ENCODE peak calls at places on chromosomes 11 and 22, in five cellular contexts. I is right atrium auricular region; F is HCT116; L is mammary epithelial cell; P is naive thymus-derived CD4-positive, alpha-beta T cell. B is an unnamed sample.
A peak's percentile ranks its signal among the peaks of the same experiment; 100 is the strongest.

GRCh38 chr11:95897731-95898130 is 26.2 kb downstream of the MTMR2 start:
- DNase-seq in I (no peak), F (no peak), L (no peak), P (no peak), B (no peak)

GRCh38 chr11:7909585-7910325 is 21.3 kb downstream of the OR10A6 start:
- DNase-seq in I (no peak), F (no peak), L (no peak), P (no peak), B (no peak)

GRCh38 chr22:28139993-28140392 is 220.9 kb upstream of the PITPNB start:
- DNase-seq in I (no peak), F (no peak), L (peak; percentile 77), P (no peak), B (no peak)

GRCh38 chr11:78140392-78141077 is 1.1 kb upstream of the ALG8 start:
- DNase-seq in I (no peak), F (no peak), L (no peak), P (no peak), B (no peak)

GRCh38 chr11:125943661-125944349 is 2.0 kb upstream of the VSIG10L2 start:
- DNase-seq in I (peak; percentile 18), F (no peak), L (no peak), P (no peak), B (peak; percentile 56)

GRCh38 chr11:105181100-105181499 is 41.5 kb upstream of the CARD18 start:
- DNase-seq in I (no peak), F (no peak), L (peak; percentile 41), P (no peak), B (no peak)

GRCh38 chr11:47177846-47178245 is 1.2 kb upstream of the ARFGAP2 start:
- DNase-seq in I (no peak), F (no peak), L (no peak), P (no peak), B (no peak)

GRCh38 chr22:28710112-28710888 is 30.7 kb upstream of the TTC28 start:
- DNase-seq in I (no peak), F (no peak), L (peak; percentile 59), P (no peak), B (no peak)

GRCh38 chr11:76636826-76637460 is 33.6 kb downstream of the LRRC32 start:
- DNase-seq in I (peak; percentile 52), F (no peak), L (no peak), P (no peak), B (no peak)

GRCh38 chr11:45774786-45775185 is 30.2 kb upstream of the SLC35C1 start:
- DNase-seq in I (no peak), F (no peak), L (no peak), P (no peak), B (no peak)

GRCh38 chr11:94784884-94785283 is 16.7 kb downstream of the AMOTL1 start:
- DNase-seq in I (no peak), F (no peak), L (no peak), P (no peak), B (no peak)

GRCh38 chr11:94776351-94777321 is 8.5 kb downstream of the AMOTL1 start:
- DNase-seq in I (no peak), F (no peak), L (peak; percentile 72), P (no peak), B (no peak)

GRCh38 chr11:94781822-94782221 is 13.7 kb downstream of the AMOTL1 start:
- DNase-seq in I (no peak), F (no peak), L (peak; percentile 53), P (no peak), B (no peak)

GRCh38 chr11:94782446-94782845 is 14.3 kb downstream of the AMOTL1 start:
- DNase-seq in I (no peak), F (no peak), L (no peak), P (no peak), B (no peak)

GRCh38 chr11:94780432-94780831 is 12.3 kb downstream of the AMOTL1 start:
- DNase-seq in I (no peak), F (no peak), L (no peak), P (no peak), B (no peak)
- H3K4me3 ChIP-seq in I (peak overlapping the region; percentile 8), F (no peak overlapping the region), L (no peak overlapping the region), P (no peak overlapping the region), B (no peak overlapping the region)

DNA sequence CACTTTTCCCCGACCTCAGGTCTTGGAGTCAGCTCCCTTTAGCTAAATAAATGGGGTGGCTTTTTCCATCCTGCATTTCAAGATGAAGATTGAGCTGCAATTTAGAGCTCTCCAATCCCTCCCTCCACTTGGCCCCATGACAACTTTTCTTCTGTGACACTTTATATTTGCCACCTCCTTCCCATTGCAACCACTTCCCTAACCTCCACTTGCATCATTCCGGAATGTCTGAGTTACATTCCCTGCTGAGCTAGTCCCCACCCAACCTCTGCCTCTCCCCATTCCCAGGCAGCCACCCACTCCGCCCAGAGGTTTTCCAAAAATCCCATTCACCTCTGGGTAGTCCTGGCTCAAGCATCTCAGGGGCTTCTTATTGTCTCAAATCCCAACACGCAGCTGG is 24.7 kb downstream of the PC start:
- DNase-seq in I (no peak), F (no peak), L (no peak), P (no peak), B (no peak)
- H3K27ac ChIP-seq in I (no peak overlapping the region), F (no peak overlapping the region), L (no peak overlapping the region), P (no peak overlapping the region), B (no peak overlapping the region)

DNA sequence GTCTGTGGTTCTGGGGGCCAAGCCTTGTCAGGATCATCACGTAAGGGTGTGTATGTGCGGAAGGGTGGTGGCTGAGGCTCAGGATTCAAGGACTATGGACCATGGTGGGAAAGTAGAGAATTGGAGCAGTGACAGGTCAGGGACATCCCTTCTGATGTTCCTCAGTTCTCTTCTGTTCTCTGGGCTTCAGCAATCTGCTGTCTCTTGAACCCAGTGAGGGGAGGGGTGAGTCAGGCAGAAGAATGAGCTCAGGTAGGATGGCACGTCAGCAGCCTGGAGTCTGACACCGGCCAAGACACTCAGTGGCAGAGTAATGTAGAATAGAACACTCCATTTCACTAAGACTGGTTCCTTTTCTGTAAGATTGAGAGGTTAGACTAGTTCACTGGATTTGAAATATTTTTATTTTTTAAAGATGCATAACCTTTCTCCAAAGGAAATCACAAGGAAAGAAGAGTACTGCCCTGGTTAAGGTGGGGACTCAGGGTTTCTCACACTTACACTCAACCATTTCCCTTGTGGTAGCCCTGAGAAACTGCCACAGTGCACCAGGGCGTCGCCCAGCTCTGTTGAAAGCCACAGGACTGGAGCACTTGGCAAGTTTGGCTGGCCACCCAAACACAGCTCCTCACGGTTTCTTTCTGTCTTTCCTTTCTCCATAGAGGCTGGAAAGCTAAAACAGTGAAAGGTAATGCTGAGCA is 23.2 kb upstream of the MICAL2 start:
- DNase-seq in I (no peak), F (peak; percentile 38), L (peak; percentile 87), P (peak; percentile 23), B (no peak)
- H3K4me3 ChIP-seq in I (no peak overlapping the region), F (peak overlapping the region; percentile 17), L (peak overlapping the region; percentile 27), P (peak overlapping the region; percentile 4), B (peak overlapping the region; percentile 65)

GRCh38 chr11:66003291-66003690 is 988 bp downstream of the BANF1 start:
- DNase-seq in I (no peak), F (no peak), L (no peak), P (no peak), B (no peak)
- H3K27ac ChIP-seq in I (peak overlapping the region; percentile 90), F (peak overlapping the region; percentile 87), L (peak overlapping the region; percentile 38), P (peak overlapping the region; percentile 92), B (peak overlapping the region; percentile 94)

DNA sequence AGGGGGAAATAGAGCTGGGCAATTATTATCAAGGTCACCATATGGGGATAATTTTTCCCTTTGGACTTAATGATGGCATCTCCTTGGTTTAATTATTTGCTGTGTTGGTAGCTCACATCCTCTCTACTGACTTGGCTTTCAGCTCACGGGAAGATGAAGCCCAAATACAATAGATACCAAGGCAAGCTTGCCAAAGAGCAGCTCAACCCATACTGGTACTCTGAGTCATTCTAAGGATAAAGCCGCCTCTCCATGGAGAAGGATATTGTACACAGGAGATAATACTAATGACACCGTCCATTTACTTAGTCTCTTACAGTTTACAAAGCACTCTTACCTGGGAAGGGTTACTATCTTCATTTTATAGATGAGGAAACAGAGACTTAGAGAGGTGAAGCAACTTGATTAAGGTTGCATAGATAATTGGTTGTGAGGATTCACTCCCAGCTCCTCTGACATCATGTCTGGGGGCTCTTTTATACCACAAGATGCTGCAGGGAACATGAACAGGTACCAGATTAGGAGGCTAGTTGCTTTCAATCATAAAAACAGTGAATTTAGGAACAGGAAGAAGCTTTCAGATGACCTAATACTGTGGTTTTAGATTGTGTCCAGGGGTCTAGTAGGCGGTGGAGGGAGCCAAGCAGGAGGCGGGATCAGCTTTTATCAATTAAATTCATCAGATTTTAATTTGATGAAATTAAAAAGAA is 48.3 kb upstream of the PICALM start:
- DNase-seq in I (no peak), F (no peak), L (peak; percentile 86), P (no peak), B (no peak)
- H3K4me3 ChIP-seq in I (no peak overlapping the region), F (no peak overlapping the region), L (no peak overlapping the region), P (no peak overlapping the region), B (no peak overlapping the region)

DNA sequence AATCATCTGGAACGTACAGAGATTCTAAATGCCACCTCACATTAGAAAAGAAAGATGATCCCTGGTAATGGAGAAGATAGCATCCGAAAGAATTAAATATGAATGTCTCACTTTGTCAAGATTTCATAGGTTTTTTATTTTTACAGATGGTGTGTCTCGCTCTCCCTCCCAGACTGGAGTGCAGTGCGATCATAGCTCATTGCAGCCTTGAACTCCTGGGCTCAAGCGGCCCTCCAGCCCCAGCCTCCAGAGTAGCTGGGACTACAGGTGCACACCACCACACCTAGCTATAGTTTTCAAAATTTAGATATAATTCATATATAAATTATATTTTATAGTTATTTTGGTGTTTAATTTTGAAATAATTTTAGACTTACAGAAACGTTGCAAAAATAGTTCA is 16.7 kb upstream of the SMTN start:
- DNase-seq in I (no peak), F (no peak), L (no peak), P (no peak), B (no peak)
- H3K27ac ChIP-seq in I (no peak overlapping the region), F (peak overlapping the region; percentile 72), L (no peak overlapping the region), P (no peak overlapping the region), B (no peak overlapping the region)

GRCh38 chr11:67262731-67263675 is 3.3 kb upstream of the GRK2 start:
- DNase-seq in I (peak; percentile 83), F (peak; percentile 39), L (peak; percentile 81), P (peak; percentile 69), B (peak; percentile 86)
- H3K4me3 ChIP-seq in I (no peak overlapping the region), F (no peak overlapping the region), L (no peak overlapping the region), P (peak overlapping the region; percentile 0), B (peak overlapping the region; percentile 24)